ENCODE peak calls at places on chromosome 22, in seven cellular contexts. G is PC-3, F is ovary, W is cardiac muscle cell, I is fibroblast of lung, Q is AG09309, R is GM06990. E is an unnamed sample.

GRCh38 chr22:49087163-49087562 is 740.5 kb downstream of the BRD1 start:
- DNase-seq in G (no peak), F (no peak), W (no peak), I (no peak), Q (no peak), R (no peak), E (no peak)

GRCh38 chr22:44399906-44400762 is 87.4 kb upstream of the SHISAL1 start:
- DNase-seq in G (no peak), F (peak; percentile 3), W (no peak), I (no peak), Q (no peak), R (no peak), E (no peak)

GRCh38 chr22:17777005-17777716 is 2.9 kb upstream of the BID start:
- DNase-seq in G (no peak), F (no peak), W (no peak), I (no peak), Q (no peak), R (peak; percentile 79), E (peak; percentile 95)

GRCh38 chr22:43826142-43827093 is 14.3 kb upstream of the EFCAB6 start:
- DNase-seq in G (peak; percentile 62), F (peak; percentile 47), W (peak; percentile 73), I (peak; percentile 82), Q (peak; percentile 39), R (no peak), E (peak; percentile 20)

GRCh38 chr22:24290459-24290858 is 19.8 kb downstream of the SPECC1L start:
- DNase-seq in G (no peak), F (no peak), W (no peak), I (peak; percentile 50), Q (no peak), R (no peak), E (no peak)

GRCh38 chr22:33666661-33667619 is 253.3 kb downstream of the LARGE1 start:
- DNase-seq in G (no peak), F (no peak), W (no peak), I (no peak), Q (no peak), R (no peak), E (peak; percentile 52)

GRCh38 chr22:17726561-17727243 is 47.6 kb downstream of the BID start:
- DNase-seq in G (no peak), F (no peak), W (no peak), I (peak; percentile 60), Q (no peak), R (no peak), E (peak; percentile 18)

GRCh38 chr22:11066458-11067285 is 4461.3 kb upstream of the OR11H1 start:
- DNase-seq in G (no peak), F (no peak), W (no peak), I (no peak), Q (no peak), R (no peak), E (no peak)

GRCh38 chr22:33575041-33575440 is 345.2 kb downstream of the LARGE1 start:
- DNase-seq in G (no peak), F (no peak), W (no peak), I (no peak), Q (no peak), R (no peak), E (no peak)

GRCh38 chr22:26648761-26649363 is 8.5 kb upstream of the MIAT start:
- DNase-seq in G (no peak), F (no peak), W (peak; percentile 15), I (no peak), Q (no peak), R (no peak), E (peak; percentile 32)

GRCh38 chr22:43848366-43849171 is 13.7 kb downstream of the SULT4A1 start:
- DNase-seq in G (peak; percentile 29), F (no peak), W (peak; percentile 38), I (peak; percentile 30), Q (no peak), R (no peak), E (peak; percentile 19)

GRCh38 chr22:23753371-23753770 is 854 bp downstream of the VPREB3 start:
- DNase-seq in G (no peak), F (no peak), W (no peak), I (no peak), Q (no peak), R (no peak), E (no peak)

GRCh38 chr22:48173061-48173849 is 1410.8 kb downstream of the TBC1D22A start:
- DNase-seq in G (no peak), F (no peak), W (no peak), I (no peak), Q (no peak), R (no peak), E (no peak)

GRCh38 chr22:37212174-37212906 is at the start of gene SSTR3:
- DNase-seq in G (no peak), F (peak; percentile 65), W (peak; percentile 48), I (peak; percentile 25), Q (no peak), R (no peak), E (no peak)

GRCh38 chr22:37211853-37212173 is 464 bp downstream of the SSTR3 start:
- DNase-seq in G (no peak), F (peak; percentile 44), W (no peak), I (no peak), Q (no peak), R (no peak), E (no peak)

GRCh38 chr22:37209140-37209845 is 3.0 kb downstream of the SSTR3 start:
- DNase-seq in G (no peak), F (no peak), W (no peak), I (no peak), Q (no peak), R (no peak), E (no peak)

GRCh38 chr22:37210041-37210803 is 2.1 kb downstream of the SSTR3 start:
- DNase-seq in G (no peak), F (no peak), W (no peak), I (no peak), Q (no peak), R (no peak), E (no peak)

GRCh38 chr22:37211075-37211852 is 1.0 kb downstream of the SSTR3 start:
- DNase-seq in G (no peak), F (peak; percentile 56), W (peak; percentile 32), I (no peak), Q (no peak), R (no peak), E (no peak)
- H3K4me3 ChIP-seq in G (no peak overlapping the region), F (no peak overlapping the region), W (no peak overlapping the region), I (no peak overlapping the region), Q (no peak overlapping the region), R (no peak overlapping the region), E (no peak overlapping the region)

GRCh38 chr22:30861688-30862552 is 106.7 kb downstream of the MORC2 start:
- DNase-seq in G (no peak), F (no peak), W (no peak), I (no peak), Q (no peak), R (no peak), E (no peak)

GRCh38 chr22:30858976-30859713 is 109.4 kb downstream of the MORC2 start:
- DNase-seq in G (no peak), F (no peak), W (no peak), I (no peak), Q (no peak), R (no peak), E (no peak)

GRCh38 chr22:30859714-30860095 is 108.9 kb downstream of the MORC2 start:
- DNase-seq in G (no peak), F (no peak), W (no peak), I (no peak), Q (no peak), R (no peak), E (no peak)

GRCh38 chr22:30861131-30861530 is 107.4 kb downstream of the MORC2 start:
- DNase-seq in G (no peak), F (no peak), W (no peak), I (no peak), Q (no peak), R (no peak), E (no peak)

GRCh38 chr22:30860176-30861105 is 108.1 kb downstream of the MORC2 start:
- DNase-seq in G (no peak), F (no peak), W (no peak), I (no peak), Q (no peak), R (no peak), E (no peak)
- TF ChIP-seq CTCF in G (no peak), F (no peak), W (no peak), I (no peak), Q (no peak), R (no peak), E (no peak)

GRCh38 chr22:46748948-46749681 is 11.1 kb upstream of the CERK start:
- DNase-seq in G (peak; percentile 25), F (no peak), W (peak; percentile 64), I (peak; percentile 45), Q (no peak), R (no peak), E (no peak)
- H3K4me3 ChIP-seq in G (no peak overlapping the region), F (no peak overlapping the region), W (no peak overlapping the region), I (no peak overlapping the region), Q (no peak overlapping the region), R (no peak overlapping the region), E (no peak overlapping the region)

GRCh38 chr22:21766933-21767462 is 31.4 kb upstream of the YPEL1 start:
- DNase-seq in G (no peak), F (no peak), W (no peak), I (no peak), Q (no peak), R (no peak), E (peak; percentile 16)

GRCh38 chr22:21768435-21768834 is 32.8 kb upstream of the YPEL1 start:
- DNase-seq in G (no peak), F (no peak), W (no peak), I (no peak), Q (no peak), R (no peak), E (no peak)

GRCh38 chr22:21775061-21775460 is 39.5 kb upstream of the YPEL1 start:
- DNase-seq in G (no peak), F (no peak), W (peak; percentile 34), I (peak; percentile 93), Q (no peak), R (no peak), E (no peak)

GRCh38 chr22:21765909-21766529 is 30.4 kb upstream of the YPEL1 start:
- DNase-seq in G (no peak), F (no peak), W (no peak), I (no peak), Q (no peak), R (no peak), E (no peak)

DNA sequence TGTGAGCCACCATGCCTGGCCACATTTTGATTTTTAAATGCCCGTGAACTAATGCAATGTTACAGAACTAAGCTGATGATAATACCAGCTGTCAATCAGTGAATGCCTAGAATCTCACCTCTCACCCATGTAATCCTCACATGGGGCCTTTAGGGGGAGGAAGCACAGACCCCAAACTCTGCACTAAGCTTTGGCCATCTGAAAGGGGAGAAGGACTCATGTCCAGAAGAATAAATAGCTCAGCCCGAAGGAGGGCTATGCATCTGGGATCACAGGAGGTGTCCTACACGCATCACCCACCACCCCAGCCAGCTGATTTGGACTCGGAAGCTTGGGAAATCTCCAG is 36.0 kb upstream of the YPEL1 start:
- DNase-seq in G (no peak), F (no peak), W (no peak), I (no peak), Q (no peak), R (no peak), E (no peak)
- TF ChIP-seq CTCF in G (no peak), F (no peak), W (no peak), I (no peak), Q (no peak), R (no peak), E (no peak)